ENCODE peak calls at places on chromosomes 11 and 22, in eight cellular contexts. One of them, this sample, is unnamed.

GRCh38 chr22:44341431-44342346 is 28.9 kb upstream of the SHISAL1 start:
- DNase-seq in GM23248: peak; percentile 42
- DNase-seq in CD4-positive, alpha-beta memory T cell: no peak
- DNase-seq in pancreas: no peak
- DNase-seq in suprapubic skin: no peak
- DNase-seq in fibroblast of pulmonary artery: peak; percentile 60
- DNase-seq in fibroblast of lung: peak; percentile 60
- DNase-seq in endodermal cell: peak; percentile 68
- DNase-seq in this sample: no peak

GRCh38 chr11:9855579-9856260 is 191.8 kb downstream of the SWAP70 start:
- DNase-seq in GM23248: peak; percentile 89
- DNase-seq in CD4-positive, alpha-beta memory T cell: no peak
- DNase-seq in pancreas: no peak
- DNase-seq in suprapubic skin: no peak
- DNase-seq in fibroblast of pulmonary artery: no peak
- DNase-seq in fibroblast of lung: peak; percentile 66
- DNase-seq in endodermal cell: no peak
- DNase-seq in this sample: no peak

GRCh38 chr11:18080451-18080850 is 25.4 kb downstream of the SAAL1 start:
- DNase-seq in GM23248: no peak
- DNase-seq in CD4-positive, alpha-beta memory T cell: no peak
- DNase-seq in pancreas: no peak
- DNase-seq in suprapubic skin: no peak
- DNase-seq in fibroblast of pulmonary artery: no peak
- DNase-seq in fibroblast of lung: no peak
- DNase-seq in endodermal cell: no peak
- DNase-seq in this sample: no peak

GRCh38 chr11:61507012-61507768 is 1.4 kb upstream of the LRRC10B start:
- DNase-seq in GM23248: no peak
- DNase-seq in CD4-positive, alpha-beta memory T cell: no peak
- DNase-seq in pancreas: no peak
- DNase-seq in suprapubic skin: no peak
- DNase-seq in fibroblast of pulmonary artery: no peak
- DNase-seq in fibroblast of lung: no peak
- DNase-seq in endodermal cell: no peak
- DNase-seq in this sample: no peak

GRCh38 chr11:77580712-77581337 is 8.9 kb upstream of the AQP11 start:
- DNase-seq in GM23248: no peak
- DNase-seq in CD4-positive, alpha-beta memory T cell: no peak
- DNase-seq in pancreas: no peak
- DNase-seq in suprapubic skin: no peak
- DNase-seq in fibroblast of pulmonary artery: no peak
- DNase-seq in fibroblast of lung: peak; percentile 16
- DNase-seq in endodermal cell: no peak
- DNase-seq in this sample: no peak

GRCh38 chr11:76700177-76701100 is 29.9 kb upstream of the LRRC32 start:
- DNase-seq in GM23248: peak; percentile 99
- DNase-seq in CD4-positive, alpha-beta memory T cell: no peak
- DNase-seq in pancreas: no peak
- DNase-seq in suprapubic skin: no peak
- DNase-seq in fibroblast of pulmonary artery: peak; percentile 68
- DNase-seq in fibroblast of lung: peak; percentile 93
- DNase-seq in endodermal cell: no peak
- DNase-seq in this sample: no peak

GRCh38 chr22:41481131-41481830 is 12.4 kb downstream of the ACO2 start:
- DNase-seq in GM23248: peak; percentile 58
- DNase-seq in CD4-positive, alpha-beta memory T cell: no peak
- DNase-seq in pancreas: no peak
- DNase-seq in suprapubic skin: no peak
- DNase-seq in fibroblast of pulmonary artery: peak; percentile 9
- DNase-seq in fibroblast of lung: peak; percentile 55
- DNase-seq in endodermal cell: no peak
- DNase-seq in this sample: no peak

GRCh38 chr22:48180631-48181030 is 1418.2 kb downstream of the TBC1D22A start:
- DNase-seq in GM23248: peak; percentile 13
- DNase-seq in CD4-positive, alpha-beta memory T cell: no peak
- DNase-seq in pancreas: no peak
- DNase-seq in suprapubic skin: no peak
- DNase-seq in fibroblast of pulmonary artery: no peak
- DNase-seq in fibroblast of lung: no peak
- DNase-seq in endodermal cell: no peak
- DNase-seq in this sample: no peak

GRCh38 chr11:96168623-96169022 is 174.4 kb downstream of the MAML2 start:
- DNase-seq in GM23248: peak; percentile 95
- DNase-seq in CD4-positive, alpha-beta memory T cell: no peak
- DNase-seq in pancreas: no peak
- DNase-seq in suprapubic skin: no peak
- DNase-seq in fibroblast of pulmonary artery: peak; percentile 97
- DNase-seq in fibroblast of lung: peak; percentile 89
- DNase-seq in endodermal cell: no peak
- DNase-seq in this sample: no peak

GRCh38 chr11:91081440-91082088 is 858.7 kb upstream of the CHORDC1 start:
- DNase-seq in GM23248: peak; percentile 2
- DNase-seq in CD4-positive, alpha-beta memory T cell: no peak
- DNase-seq in pancreas: no peak
- DNase-seq in suprapubic skin: no peak
- DNase-seq in fibroblast of pulmonary artery: peak; percentile 52
- DNase-seq in fibroblast of lung: peak; percentile 33
- DNase-seq in endodermal cell: peak; percentile 52
- DNase-seq in this sample: no peak

GRCh38 chr11:123330948-123331347 is 99.1 kb upstream of the GRAMD1B start:
- DNase-seq in GM23248: no peak
- DNase-seq in CD4-positive, alpha-beta memory T cell: no peak
- DNase-seq in pancreas: no peak
- DNase-seq in suprapubic skin: no peak
- DNase-seq in fibroblast of pulmonary artery: no peak
- DNase-seq in fibroblast of lung: no peak
- DNase-seq in endodermal cell: no peak
- DNase-seq in this sample: no peak

GRCh38 chr11:11263238-11264030 is 89.6 kb downstream of the CSNK2A3 start:
- DNase-seq in GM23248: peak; percentile 34
- DNase-seq in CD4-positive, alpha-beta memory T cell: no peak
- DNase-seq in pancreas: no peak
- DNase-seq in suprapubic skin: no peak
- DNase-seq in fibroblast of pulmonary artery: no peak
- DNase-seq in fibroblast of lung: peak; percentile 11
- DNase-seq in endodermal cell: peak; percentile 63
- DNase-seq in this sample: no peak

GRCh38 chr22:44304354-44304753 is 8.4 kb downstream of the SHISAL1 start:
- DNase-seq in GM23248: peak; percentile 56
- DNase-seq in CD4-positive, alpha-beta memory T cell: no peak
- DNase-seq in pancreas: no peak
- DNase-seq in suprapubic skin: no peak
- DNase-seq in fibroblast of pulmonary artery: peak; percentile 25
- DNase-seq in fibroblast of lung: peak; percentile 62
- DNase-seq in endodermal cell: no peak
- DNase-seq in this sample: no peak

GRCh38 chr22:50286275-50286674 is 16.1 kb upstream of the MAPK11 start:
- DNase-seq in GM23248: no peak
- DNase-seq in CD4-positive, alpha-beta memory T cell: no peak
- DNase-seq in pancreas: no peak
- DNase-seq in suprapubic skin: no peak
- DNase-seq in fibroblast of pulmonary artery: no peak
- DNase-seq in fibroblast of lung: no peak
- DNase-seq in endodermal cell: no peak
- DNase-seq in this sample: no peak

GRCh38 chr22:50283821-50284220 is 13.6 kb upstream of the MAPK11 start:
- DNase-seq in GM23248: no peak
- DNase-seq in CD4-positive, alpha-beta memory T cell: no peak
- DNase-seq in pancreas: no peak
- DNase-seq in suprapubic skin: no peak
- DNase-seq in fibroblast of pulmonary artery: no peak
- DNase-seq in fibroblast of lung: no peak
- DNase-seq in endodermal cell: no peak
- DNase-seq in this sample: no peak

GRCh38 chr22:50282361-50283144 is 12.4 kb upstream of the MAPK11 start:
- DNase-seq in GM23248: peak; percentile 74
- DNase-seq in CD4-positive, alpha-beta memory T cell: no peak
- DNase-seq in pancreas: no peak
- DNase-seq in suprapubic skin: no peak
- DNase-seq in fibroblast of pulmonary artery: peak; percentile 53
- DNase-seq in fibroblast of lung: peak; percentile 86
- DNase-seq in endodermal cell: no peak
- DNase-seq in this sample: peak; percentile 89

GRCh38 chr22:50285568-50286229 is 15.5 kb upstream of the MAPK11 start:
- DNase-seq in GM23248: no peak
- DNase-seq in CD4-positive, alpha-beta memory T cell: no peak
- DNase-seq in pancreas: no peak
- DNase-seq in suprapubic skin: no peak
- DNase-seq in fibroblast of pulmonary artery: no peak
- DNase-seq in fibroblast of lung: no peak
- DNase-seq in endodermal cell: no peak
- DNase-seq in this sample: no peak

DNA sequence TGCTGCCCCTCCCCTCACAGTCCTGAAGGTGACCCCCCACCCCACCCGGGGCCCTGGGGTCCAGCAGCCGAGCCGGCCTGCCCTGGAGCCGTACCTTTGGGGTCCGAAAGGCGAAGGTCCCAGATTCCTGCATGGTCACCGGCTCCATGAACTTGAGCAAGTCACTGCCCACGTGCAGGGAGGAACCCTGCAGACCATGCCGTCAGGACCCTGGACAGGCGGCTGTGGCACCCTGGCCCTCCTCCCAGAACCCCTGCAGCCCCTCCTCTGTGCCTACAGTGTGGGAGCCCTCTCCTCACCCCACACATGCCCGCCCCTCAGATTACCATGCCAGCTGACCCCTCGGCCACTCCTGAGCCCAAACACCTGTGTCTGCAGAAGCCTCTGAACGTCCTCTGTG is 14.3 kb upstream of the MAPK11 start:
- DNase-seq in GM23248: no peak
- DNase-seq in CD4-positive, alpha-beta memory T cell: no peak
- DNase-seq in pancreas: no peak
- DNase-seq in suprapubic skin: no peak
- DNase-seq in fibroblast of pulmonary artery: no peak
- DNase-seq in fibroblast of lung: no peak
- DNase-seq in endodermal cell: no peak
- DNase-seq in this sample: no peak
- H3K4me3 ChIP-seq in GM23248: no peak overlapping the region
- H3K4me3 ChIP-seq in CD4-positive, alpha-beta memory T cell: no peak overlapping the region
- H3K4me3 ChIP-seq in pancreas: no peak overlapping the region
- H3K4me3 ChIP-seq in suprapubic skin: no peak overlapping the region
- H3K4me3 ChIP-seq in fibroblast of pulmonary artery: no peak overlapping the region
- H3K4me3 ChIP-seq in fibroblast of lung: no peak overlapping the region
- H3K4me3 ChIP-seq in endodermal cell: no peak overlapping the region
- H3K4me3 ChIP-seq in this sample: no peak overlapping the region

GRCh38 chr11:65524010-65524746 is 705 bp upstream of the SCYL1 start:
- DNase-seq in GM23248: peak; percentile 71
- DNase-seq in CD4-positive, alpha-beta memory T cell: no peak
- DNase-seq in pancreas: peak; percentile 71
- DNase-seq in suprapubic skin: no peak
- DNase-seq in fibroblast of pulmonary artery: no peak
- DNase-seq in fibroblast of lung: no peak
- DNase-seq in endodermal cell: peak; percentile 63
- DNase-seq in this sample: peak; percentile 75
- H3K4me3 ChIP-seq in GM23248: peak overlapping the region; percentile 68
- H3K4me3 ChIP-seq in CD4-positive, alpha-beta memory T cell: peak overlapping the region; percentile 29
- H3K4me3 ChIP-seq in pancreas: no peak overlapping the region
- H3K4me3 ChIP-seq in suprapubic skin: peak overlapping the region; percentile 85
- H3K4me3 ChIP-seq in fibroblast of pulmonary artery: peak overlapping the region; percentile 25
- H3K4me3 ChIP-seq in fibroblast of lung: peak overlapping the region; percentile 29
- H3K4me3 ChIP-seq in endodermal cell: no peak overlapping the region
- H3K4me3 ChIP-seq in this sample: peak overlapping the region; percentile 42

DNA sequence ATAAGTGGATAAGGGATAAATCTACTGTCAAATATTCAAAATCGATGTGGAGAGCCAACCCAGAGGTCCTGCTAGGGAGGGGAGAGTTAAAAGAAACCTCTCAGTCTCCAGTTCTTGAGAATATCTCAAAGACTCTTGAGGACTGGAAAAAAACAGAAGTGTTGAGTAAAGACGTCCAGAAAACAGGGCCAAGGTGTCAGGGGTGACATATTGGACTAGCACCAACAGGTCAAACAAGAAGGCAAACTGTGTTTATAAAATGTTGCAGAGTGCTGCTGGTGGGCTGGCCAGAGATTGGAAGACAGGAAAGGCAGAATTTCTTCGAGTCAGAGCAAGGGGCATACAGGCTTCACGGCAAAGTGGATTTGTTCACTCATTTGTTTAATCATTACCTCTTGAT is 33.8 kb upstream of the SMPD1 start:
- DNase-seq in GM23248: peak; percentile 3
- DNase-seq in CD4-positive, alpha-beta memory T cell: no peak
- DNase-seq in pancreas: no peak
- DNase-seq in suprapubic skin: no peak
- DNase-seq in fibroblast of pulmonary artery: no peak
- DNase-seq in fibroblast of lung: no peak
- DNase-seq in endodermal cell: no peak
- DNase-seq in this sample: no peak
- H3K4me3 ChIP-seq in GM23248: no peak overlapping the region
- H3K4me3 ChIP-seq in CD4-positive, alpha-beta memory T cell: no peak overlapping the region
- H3K4me3 ChIP-seq in pancreas: no peak overlapping the region
- H3K4me3 ChIP-seq in suprapubic skin: no peak overlapping the region
- H3K4me3 ChIP-seq in fibroblast of pulmonary artery: no peak overlapping the region
- H3K4me3 ChIP-seq in fibroblast of lung: no peak overlapping the region
- H3K4me3 ChIP-seq in endodermal cell: no peak overlapping the region
- H3K4me3 ChIP-seq in this sample: no peak overlapping the region

GRCh38 chr11:15071556-15072255 is 1.7 kb upstream of the CALCB start:
- DNase-seq in GM23248: no peak
- DNase-seq in CD4-positive, alpha-beta memory T cell: no peak
- DNase-seq in pancreas: no peak
- DNase-seq in suprapubic skin: peak; percentile 80
- DNase-seq in fibroblast of pulmonary artery: no peak
- DNase-seq in fibroblast of lung: no peak
- DNase-seq in endodermal cell: no peak
- DNase-seq in this sample: no peak

GRCh38 chr11:15075162-15075526 is 1.8 kb downstream of the CALCB start:
- DNase-seq in GM23248: no peak
- DNase-seq in CD4-positive, alpha-beta memory T cell: no peak
- DNase-seq in pancreas: no peak
- DNase-seq in suprapubic skin: no peak
- DNase-seq in fibroblast of pulmonary artery: no peak
- DNase-seq in fibroblast of lung: no peak
- DNase-seq in endodermal cell: no peak
- DNase-seq in this sample: no peak

GRCh38 chr11:15072551-15073143 is 746 bp upstream of the CALCB start:
- DNase-seq in GM23248: no peak
- DNase-seq in CD4-positive, alpha-beta memory T cell: no peak
- DNase-seq in pancreas: no peak
- DNase-seq in suprapubic skin: no peak
- DNase-seq in fibroblast of pulmonary artery: no peak
- DNase-seq in fibroblast of lung: no peak
- DNase-seq in endodermal cell: no peak
- DNase-seq in this sample: no peak

GRCh38 chr11:15074206-15075161 is 1.1 kb downstream of the CALCB start:
- DNase-seq in GM23248: peak; percentile 87
- DNase-seq in CD4-positive, alpha-beta memory T cell: peak; percentile 77
- DNase-seq in pancreas: peak; percentile 99
- DNase-seq in suprapubic skin: peak; percentile 80
- DNase-seq in fibroblast of pulmonary artery: peak; percentile 67
- DNase-seq in fibroblast of lung: peak; percentile 51
- DNase-seq in endodermal cell: peak; percentile 99
- DNase-seq in this sample: peak; percentile 86

GRCh38 chr11:15073361-15074205 is at the start of gene CALCB:
- DNase-seq in GM23248: peak; percentile 55
- DNase-seq in CD4-positive, alpha-beta memory T cell: peak; percentile 10
- DNase-seq in pancreas: peak; percentile 72
- DNase-seq in suprapubic skin: no peak
- DNase-seq in fibroblast of pulmonary artery: peak; percentile 17
- DNase-seq in fibroblast of lung: peak; percentile 19
- DNase-seq in endodermal cell: peak; percentile 84
- DNase-seq in this sample: peak; percentile 51
- H3K4me3 ChIP-seq in GM23248: peak within 1 kb of the TSS; percentile 63
- H3K4me3 ChIP-seq in CD4-positive, alpha-beta memory T cell: peak within 1 kb of the TSS; percentile 57
- H3K4me3 ChIP-seq in pancreas: peak within 1 kb of the TSS; percentile 55
- H3K4me3 ChIP-seq in suprapubic skin: peak within 1 kb of the TSS; percentile 28
- H3K4me3 ChIP-seq in fibroblast of pulmonary artery: peak within 1 kb of the TSS; percentile 7
- H3K4me3 ChIP-seq in fibroblast of lung: peak within 1 kb of the TSS; percentile 15
- H3K4me3 ChIP-seq in endodermal cell: peak within 1 kb of the TSS; percentile 80
- H3K4me3 ChIP-seq in this sample: peak within 1 kb of the TSS; percentile 44